ENCODE peak calls at places on chromosomes 2 and 18, in five cellular contexts. I, K, Y, J and E are unnamed samples.

GRCh38 chr2:55718165-55719008 is 24.7 kb upstream of the PNPT1 start:
- DNase-seq in I (peak), K (peak), Y (peak), J (no peak), E (peak)

GRCh38 chr2:149744845-149745244 is 157.3 kb upstream of the MMADHC start:
- DNase-seq in I (peak), K (no peak), Y (peak), J (no peak), E (no peak)

GRCh38 chr18:46333371-46334199 is 229.4 kb downstream of the HAUS1 start:
- DNase-seq in I (peak), K (no peak), Y (peak), J (no peak), E (no peak)

GRCh38 chr2:158735822-158736580 is 59.1 kb upstream of the DAPL1 start:
- DNase-seq in I (no peak), K (no peak), Y (no peak), J (no peak), E (no peak)

GRCh38 chr18:27599202-27599829 is 414.2 kb upstream of the CHST9 start:
- DNase-seq in I (no peak), K (no peak), Y (peak), J (no peak), E (peak)

GRCh38 chr2:196987298-196987653 is 60.8 kb upstream of the PGAP1 start:
- DNase-seq in I (peak), K (no peak), Y (peak), J (no peak), E (no peak)

GRCh38 chr2:139622691-139623090 is 842.5 kb upstream of the NXPH2 start:
- DNase-seq in I (no peak), K (no peak), Y (no peak), J (no peak), E (no peak)

GRCh38 chr2:149715005-149715592 is 127.5 kb upstream of the MMADHC start:
- DNase-seq in I (peak), K (no peak), Y (peak), J (no peak), E (no peak)

GRCh38 chr2:106575955-106576354 is 88.8 kb downstream of the CD8B2 start:
- DNase-seq in I (peak), K (peak), Y (peak), J (no peak), E (no peak)

GRCh38 chr18:10141559-10141958 is 227.7 kb downstream of the VAPA start:
- DNase-seq in I (no peak), K (no peak), Y (no peak), J (no peak), E (no peak)

GRCh38 chr2:7627587-7627986 is 710.4 kb downstream of the RNF144A start:
- DNase-seq in I (peak), K (no peak), Y (no peak), J (no peak), E (no peak)

GRCh38 chr2:196849895-196850294 is 40.7 kb upstream of the C2orf66 start:
- DNase-seq in I (peak), K (no peak), Y (peak), J (no peak), E (no peak)

GRCh38 chr2:85148190-85148589 is 15.0 kb downstream of the TCF7L1 start:
- DNase-seq in I (no peak), K (no peak), Y (no peak), J (no peak), E (no peak)

GRCh38 chr2:223197046-223197445 is 145.1 kb downstream of the KCNE4 start:
- DNase-seq in I (peak), K (peak), Y (peak), J (no peak), E (no peak)

GRCh38 chr2:231245253-231246094 is 47.0 kb downstream of the ARMC9 start:
- DNase-seq in I (no peak), K (no peak), Y (peak), J (no peak), E (no peak)
- TF ChIP-seq CTCF in I (no peak), K (no peak), Y (peak), J (no peak), E (no peak)

GRCh38 chr2:74138952-74139323 is 8.8 kb downstream of the BOLA3 start:
- DNase-seq in I (no peak), K (no peak), Y (no peak), J (no peak), E (no peak)
- TF ChIP-seq CTCF in I (no peak), K (no peak), Y (peak), J (no peak), E (no peak)

GRCh38 chr18:41532344-41533086 is 422.5 kb upstream of the PIK3C3 start:
- DNase-seq in I (no peak), K (no peak), Y (peak), J (no peak), E (no peak)
- TF ChIP-seq CTCF in I (peak), K (no peak), Y (peak), J (no peak), E (no peak)

GRCh38 chr18:2547477-2548087 is 23.7 kb downstream of the METTL4 start:
- DNase-seq in I (no peak), K (no peak), Y (peak), J (no peak), E (peak)
- TF ChIP-seq CTCF in I (peak), K (peak), Y (peak), J (peak), E (peak)

GRCh38 chr2:240833724-240834285 is 13.8 kb upstream of the KIF1A start:
- DNase-seq in I (no peak), K (no peak), Y (no peak), J (no peak), E (no peak)

GRCh38 chr2:240835528-240835927 is 15.5 kb upstream of the KIF1A start:
- DNase-seq in I (no peak), K (no peak), Y (no peak), J (no peak), E (no peak)

GRCh38 chr2:240832205-240832727 is 12.2 kb upstream of the KIF1A start:
- DNase-seq in I (peak), K (peak), Y (peak), J (peak), E (peak)

GRCh38 chr2:240832816-240833497 is 12.9 kb upstream of the KIF1A start:
- DNase-seq in I (no peak), K (peak), Y (no peak), J (no peak), E (no peak)

GRCh38 chr2:240834377-240834975 is 14.5 kb upstream of the KIF1A start:
- DNase-seq in I (no peak), K (no peak), Y (no peak), J (no peak), E (no peak)
- TF ChIP-seq CTCF in I (no peak), K (no peak), Y (no peak), J (no peak), E (no peak)

GRCh38 chr18:34697891-34698290 is 12.2 kb upstream of the DTNA start:
- DNase-seq in I (peak), K (no peak), Y (no peak), J (no peak), E (no peak)

GRCh38 chr18:34694611-34695165 is 15.4 kb upstream of the DTNA start:
- DNase-seq in I (no peak), K (no peak), Y (peak), J (no peak), E (no peak)

GRCh38 chr18:34695300-34695699 is 14.8 kb upstream of the DTNA start:
- DNase-seq in I (no peak), K (no peak), Y (no peak), J (no peak), E (no peak)

GRCh38 chr18:34696681-34697080 is 13.4 kb upstream of the DTNA start:
- DNase-seq in I (no peak), K (no peak), Y (no peak), J (no peak), E (no peak)

GRCh38 chr18:34697233-34697632 is 12.9 kb upstream of the DTNA start:
- DNase-seq in I (no peak), K (no peak), Y (no peak), J (no peak), E (no peak)
- TF ChIP-seq CTCF in I (no peak), K (no peak), Y (no peak), J (no peak), E (no peak)

GRCh38 chr2:3649581-3649980 is 8.4 kb upstream of the ALLC start:
- DNase-seq in I (no peak), K (no peak), Y (no peak), J (no peak), E (no peak)
- TF ChIP-seq CTCF in I (no peak), K (no peak), Y (no peak), J (no peak), E (no peak)